ENCODE peak calls at places on chromosomes 12 and 14, in eight cellular contexts. J is GM23248, C is GM23338, N is OCI-LY7, E is HCT116, V is PC-9, I is Karpas-422, D is MM.1S. K is an unnamed sample. For H3K9me2, the result is how much of the 10 kb centered on the place peaks cover.

GRCh38 chr12:121802485-121802842 is 1.3 kb upstream of the SETD1B start:
- DNase-seq in J (no peak), C (no peak), N (no peak), E (no peak), V (no peak), I (no peak), D (no peak), K (no peak)

GRCh38 chr14:36655963-36656768 is 5.5 kb upstream of the PAX9 start:
- DNase-seq in J (peak), C (peak), N (peak), E (peak), V (no peak), I (peak), D (no peak), K (peak)

GRCh38 chr12:54936736-54937135 is 47.8 kb downstream of the TESPA1 start:
- DNase-seq in J (no peak), C (no peak), N (no peak), E (no peak), V (no peak), I (no peak), D (no peak), K (peak)

GRCh38 chr14:99077076-99077843 is 194.7 kb downstream of the BCL11B start:
- DNase-seq in J (no peak), C (no peak), N (no peak), E (no peak), V (no peak), I (no peak), D (no peak), K (no peak)

GRCh38 chr12:6281081-6281809 is 29.2 kb upstream of the PLEKHG6 start:
- DNase-seq in J (no peak), C (no peak), N (no peak), E (no peak), V (no peak), I (no peak), D (no peak), K (no peak)

GRCh38 chr14:24246765-24247212 is 4.4 kb upstream of the TINF2 start:
- DNase-seq in J (no peak), C (no peak), N (peak), E (no peak), V (no peak), I (no peak), D (peak), K (no peak)

GRCh38 chr12:74021937-74022336 is 515.7 kb upstream of the ATXN7L3B start:
- DNase-seq in J (peak), C (peak), N (peak), E (peak), V (peak), I (no peak), D (peak), K (peak)

GRCh38 chr14:56341766-56342418 is 223.7 kb downstream of the PELI2 start:
- DNase-seq in J (peak), C (no peak), N (no peak), E (no peak), V (no peak), I (no peak), D (no peak), K (no peak)

GRCh38 chr12:14776236-14776959 is 26.9 kb downstream of the WBP11 start:
- DNase-seq in J (peak), C (no peak), N (peak), E (no peak), V (peak), I (peak), D (peak), K (peak)

GRCh38 chr12:12511895-12512674 is 50.6 kb downstream of the DUSP16 start:
- DNase-seq in J (peak), C (no peak), N (no peak), E (no peak), V (no peak), I (no peak), D (no peak), K (no peak)

GRCh38 chr12:93573552-93574223 is 1.2 kb downstream of the SOCS2 start:
- DNase-seq in J (peak), C (peak), N (no peak), E (no peak), V (no peak), I (no peak), D (no peak), K (peak)

GRCh38 chr14:37546621-37547447 is 48.2 kb downstream of the FOXA1 start:
- DNase-seq in J (no peak), C (no peak), N (no peak), E (no peak), V (peak), I (no peak), D (no peak), K (peak)

GRCh38 chr12:113392988-113393579 is 10.6 kb downstream of the SDS start:
- DNase-seq in J (peak), C (peak), N (no peak), E (peak), V (no peak), I (peak), D (no peak), K (no peak)

GRCh38 chr14:95524706-95525512 is 8.5 kb upstream of the SYNE3 start:
- DNase-seq in J (peak), C (no peak), N (no peak), E (peak), V (peak), I (no peak), D (no peak), K (peak)

GRCh38 chr12:75977952-75978671 is 53.5 kb downstream of the PHLDA1 start:
- DNase-seq in J (peak), C (peak), N (peak), E (peak), V (peak), I (no peak), D (peak), K (peak)

GRCh38 chr14:105145381-105146180 is 23.0 kb downstream of the JAG2 start:
- DNase-seq in J (no peak), C (no peak), N (no peak), E (no peak), V (no peak), I (no peak), D (no peak), K (no peak)

GRCh38 chr12:6039894-6040601 is 84.4 kb downstream of the VWF start:
- DNase-seq in J (peak), C (peak), N (peak), E (peak), V (peak), I (peak), D (peak), K (peak)

GRCh38 chr12:67807808-67808207 is 159.3 kb downstream of the DYRK2 start:
- DNase-seq in J (peak), C (no peak), N (no peak), E (no peak), V (no peak), I (no peak), D (no peak), K (peak)

GRCh38 chr12:3456809-3457208 is 34.2 kb upstream of the PRMT8 start:
- DNase-seq in J (no peak), C (peak), N (no peak), E (no peak), V (no peak), I (peak), D (no peak), K (no peak)

GRCh38 chr14:91325211-91325610 is 80.7 kb upstream of the GPR68 start:
- DNase-seq in J (no peak), C (no peak), N (no peak), E (no peak), V (no peak), I (no peak), D (no peak), K (no peak)

GRCh38 chr14:79825046-79825521 is 386.2 kb downstream of the DIO2 start:
- DNase-seq in J (peak), C (no peak), N (no peak), E (no peak), V (no peak), I (no peak), D (no peak), K (peak)

GRCh38 chr12:15443611-15444010 is 121.3 kb downstream of the PTPRO start:
- DNase-seq in J (no peak), C (no peak), N (no peak), E (no peak), V (no peak), I (no peak), D (no peak), K (peak)

GRCh38 chr12:24561882-24562760 is 386.8 kb downstream of the BCAT1 start:
- DNase-seq in J (peak), C (peak), N (no peak), E (no peak), V (no peak), I (peak), D (peak), K (no peak)

GRCh38 chr12:124904306-124905098 is 9.9 kb downstream of the UBC start:
- DNase-seq in J (peak), C (no peak), N (no peak), E (no peak), V (peak), I (no peak), D (no peak), K (peak)

GRCh38 chr12:93803408-93803807 is 126.2 kb downstream of the CRADD start:
- DNase-seq in J (peak), C (no peak), N (no peak), E (no peak), V (no peak), I (no peak), D (peak), K (no peak)

GRCh38 chr12:90854136-90854689 is 100.8 kb downstream of the CCER1 start:
- DNase-seq in J (peak), C (peak), N (peak), E (peak), V (no peak), I (peak), D (peak), K (peak)

GRCh38 chr12:102031852-102032251 is 29.9 kb downstream of the WASHC3 start:
- DNase-seq in J (no peak), C (no peak), N (no peak), E (no peak), V (no peak), I (no peak), D (no peak), K (peak)

GRCh38 chr12:70661762-70662161 is 24.5 kb upstream of the PTPRB start:
- DNase-seq in J (peak), C (no peak), N (no peak), E (no peak), V (no peak), I (no peak), D (no peak), K (peak)

GRCh38 chr12:45878630-45879255 is 111.6 kb downstream of the SCAF11 start:
- DNase-seq in J (peak), C (no peak), N (no peak), E (no peak), V (no peak), I (no peak), D (peak), K (peak)

GRCh38 chr12:75364918-75365317 is 26.0 kb upstream of the GLIPR1L2 start:
- DNase-seq in J (peak), C (no peak), N (no peak), E (no peak), V (no peak), I (no peak), D (no peak), K (no peak)

GRCh38 chr12:70823182-70823976 is 97.2 kb downstream of the PTPRR start:
- DNase-seq in J (no peak), C (peak), N (no peak), E (no peak), V (no peak), I (no peak), D (no peak), K (peak)

GRCh38 chr12:45671254-45671653 is 58.3 kb upstream of the ARID2 start:
- DNase-seq in J (peak), C (no peak), N (no peak), E (no peak), V (no peak), I (no peak), D (no peak), K (peak)

GRCh38 chr12:101064721-101065120 is 145.3 kb downstream of the SLC5A8 start:
- DNase-seq in J (no peak), C (no peak), N (no peak), E (no peak), V (no peak), I (no peak), D (no peak), K (peak)

GRCh38 chr12:132723015-132723763 is 12.5 kb downstream of the PGAM5 start:
- DNase-seq in J (no peak), C (no peak), N (no peak), E (no peak), V (no peak), I (no peak), D (no peak), K (no peak)

GRCh38 chr12:88854260-88854659 is 274.0 kb upstream of the KITLG start:
- DNase-seq in J (peak), C (no peak), N (no peak), E (peak), V (peak), I (no peak), D (no peak), K (peak)

GRCh38 chr12:75130811-75131210 is 78.8 kb downstream of the KCNC2 start:
- DNase-seq in J (no peak), C (no peak), N (no peak), E (no peak), V (no peak), I (no peak), D (no peak), K (no peak)

GRCh38 chr12:121990692-121991603 is 30.7 kb upstream of the BCL7A start:
- DNase-seq in J (peak), C (no peak), N (no peak), E (no peak), V (no peak), I (peak), D (no peak), K (peak)

GRCh38 chr14:97948841-97949240 is 1151.7 kb downstream of the VRK1 start:
- DNase-seq in J (no peak), C (no peak), N (no peak), E (no peak), V (no peak), I (no peak), D (no peak), K (no peak)
- H2AFZ ChIP-seq in J (no peak), C (peak), N (no peak), E (no peak), V (no peak), I (no peak), D (no peak), K (no peak)

GRCh38 chr12:131057722-131058515 is 104.2 kb downstream of the ADGRD1 start:
- DNase-seq in J (no peak), C (no peak), N (no peak), E (no peak), V (no peak), I (no peak), D (no peak), K (no peak)
- H3K9me2 ChIP-seq in J (under half), C (under half), N (under half), E (under half), V (under half), I (under half), D (under half), K (under half)

GRCh38 chr12:119683816-119684215 is 15.9 kb downstream of the PRKAB1 start:
- DNase-seq in J (no peak), C (no peak), N (no peak), E (no peak), V (no peak), I (no peak), D (no peak), K (no peak)

GRCh38 chr12:119683413-119683812 is 15.5 kb downstream of the PRKAB1 start:
- DNase-seq in J (peak), C (no peak), N (no peak), E (no peak), V (no peak), I (no peak), D (no peak), K (peak)

GRCh38 chr12:119682635-119683340 is 14.9 kb downstream of the PRKAB1 start:
- DNase-seq in J (no peak), C (no peak), N (peak), E (no peak), V (no peak), I (peak), D (no peak), K (no peak)

GRCh38 chr12:119681139-119681538 is 13.2 kb downstream of the PRKAB1 start:
- DNase-seq in J (no peak), C (no peak), N (no peak), E (no peak), V (no peak), I (no peak), D (no peak), K (no peak)

DNA sequence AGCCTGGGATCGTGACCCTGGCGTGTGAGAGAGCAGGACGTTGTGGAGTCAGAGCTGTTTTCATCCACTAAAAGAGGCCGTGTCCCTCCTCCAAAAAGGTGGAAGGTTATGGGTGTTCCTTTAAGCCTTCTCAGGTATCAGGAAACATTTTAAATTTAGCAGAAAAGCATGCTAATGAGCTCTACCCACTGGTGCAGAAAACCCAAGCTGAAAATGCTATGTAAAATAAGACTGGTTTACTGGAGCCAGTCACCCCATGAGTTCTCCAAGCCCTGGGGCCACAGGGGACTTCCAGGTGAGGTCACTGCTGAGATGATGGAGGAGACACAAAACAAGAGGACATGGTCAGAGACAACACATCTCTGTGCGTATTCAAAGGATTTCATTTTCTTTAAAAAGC is 14.0 kb downstream of the PRKAB1 start:
- DNase-seq in J (no peak), C (no peak), N (no peak), E (no peak), V (peak), I (peak), D (no peak), K (no peak)
- H3K4me2 ChIP-seq in J (no peak), C (no peak), N (peak), E (no peak), V (no peak), I (peak), D (no peak), K (no peak)

GRCh38 chr12:56955631-56956256 is 1.7 kb downstream of the RDH16 start:
- DNase-seq in J (peak), C (no peak), N (no peak), E (no peak), V (no peak), I (no peak), D (no peak), K (peak)
- H2AFZ ChIP-seq in J (no peak), C (no peak), N (no peak), E (no peak), V (no peak), I (no peak), D (no peak), K (no peak)

GRCh38 chr12:104222981-104223380 is 7.4 kb downstream of the TXNRD1 start:
- DNase-seq in J (no peak), C (no peak), N (no peak), E (no peak), V (no peak), I (no peak), D (no peak), K (no peak)

GRCh38 chr12:104218935-104219334 is 3.4 kb downstream of the TXNRD1 start:
- DNase-seq in J (peak), C (no peak), N (no peak), E (peak), V (peak), I (no peak), D (no peak), K (peak)

GRCh38 chr12:104220931-104221330 is 5.4 kb downstream of the TXNRD1 start:
- DNase-seq in J (no peak), C (no peak), N (no peak), E (no peak), V (no peak), I (no peak), D (no peak), K (no peak)

GRCh38 chr12:104219361-104219892 is 3.8 kb downstream of the TXNRD1 start:
- DNase-seq in J (peak), C (no peak), N (no peak), E (peak), V (peak), I (no peak), D (no peak), K (peak)

DNA sequence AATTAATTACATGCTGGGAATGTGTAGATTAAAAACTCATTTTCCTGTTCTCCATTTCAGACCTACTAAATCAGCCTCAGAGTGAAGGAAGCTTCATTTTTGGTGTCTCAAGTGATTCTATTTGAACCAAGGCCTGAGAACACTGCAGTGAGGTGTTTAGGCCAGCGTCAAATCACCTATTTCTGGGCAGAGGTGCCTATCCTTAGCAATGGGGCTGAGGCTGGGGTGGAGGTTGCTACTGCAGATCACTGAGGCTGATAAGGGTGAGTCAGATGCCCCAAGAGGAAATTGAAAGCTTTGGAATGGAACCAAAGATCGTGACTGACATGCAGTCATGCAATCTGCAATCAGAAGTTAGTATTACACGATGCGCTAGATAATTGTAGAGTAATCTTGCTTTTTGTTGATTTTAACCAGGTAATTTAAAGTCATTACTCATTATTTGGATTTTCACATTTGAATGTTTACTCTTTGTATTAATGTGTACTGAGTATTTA is 4.4 kb downstream of the TXNRD1 start:
- DNase-seq in J (peak), C (no peak), N (no peak), E (peak), V (peak), I (peak), D (no peak), K (peak)
- H3K9me2 ChIP-seq in J (under half), C (under half), N (under half), E (under half), V (under half), I (under half), D (under half), K (under half)

K was measured in PC-3.